ENCODE peak calls at places on chromosomes 7 and 10, in nine cellular contexts. P, D, Z, I, C, U, K, X and S are unnamed samples.

GRCh38 chr7:17090751-17091150 is 207.7 kb upstream of the AHR start:
- DNase-seq in P (no peak), D (peak), Z (no peak), I (no peak), C (no peak), U (no peak), K (no peak), X (no peak), S (no peak)

GRCh38 chr7:75050501-75050900 is 23.1 kb downstream of the RCC1L start:
- DNase-seq in P (no peak), D (no peak), Z (no peak), I (no peak), C (no peak), U (no peak), K (no peak), X (no peak), S (no peak)

GRCh38 chr10:77360121-77360520 is 277.5 kb downstream of the KCNMA1 start:
- DNase-seq in P (no peak), D (peak), Z (no peak), I (no peak), C (no peak), U (no peak), K (no peak), X (no peak), S (no peak)

GRCh38 chr7:149375234-149376008 is 85.4 kb downstream of the ZNF777 start:
- DNase-seq in P (no peak), D (no peak), Z (no peak), I (no peak), C (no peak), U (no peak), K (no peak), X (no peak), S (no peak)

GRCh38 chr10:8042032-8042863 is 12.2 kb upstream of the GATA3 start:
- DNase-seq in P (no peak), D (no peak), Z (no peak), I (no peak), C (no peak), U (no peak), K (no peak), X (no peak), S (no peak)

GRCh38 chr10:119111968-119112515 is 8.1 kb downstream of the DENND10 start:
- DNase-seq in P (peak), D (no peak), Z (no peak), I (no peak), C (peak), U (no peak), K (no peak), X (no peak), S (no peak)

GRCh38 chr7:42212541-42213090 is 24.4 kb downstream of the GLI3 start:
- DNase-seq in P (no peak), D (no peak), Z (no peak), I (no peak), C (no peak), U (no peak), K (no peak), X (no peak), S (no peak)

GRCh38 chr7:13880789-13881188 is 108.7 kb downstream of the ETV1 start:
- DNase-seq in P (no peak), D (peak), Z (no peak), I (no peak), C (no peak), U (no peak), K (no peak), X (no peak), S (no peak)

GRCh38 chr7:33698692-33699128 is 206.6 kb upstream of the BMPER start:
- DNase-seq in P (no peak), D (peak), Z (no peak), I (no peak), C (no peak), U (no peak), K (no peak), X (no peak), S (no peak)

GRCh38 chr7:133770863-133771492 is 356.2 kb upstream of the LRGUK start:
- DNase-seq in P (no peak), D (peak), Z (no peak), I (peak), C (no peak), U (no peak), K (no peak), X (no peak), S (no peak)

GRCh38 chr7:131197920-131198610 is 129.6 kb upstream of the MKLN1 start:
- DNase-seq in P (no peak), D (peak), Z (no peak), I (peak), C (no peak), U (no peak), K (no peak), X (no peak), S (no peak)

GRCh38 chr10:77857272-77857671 is 69.3 kb downstream of the DLG5 start:
- DNase-seq in P (no peak), D (no peak), Z (no peak), I (no peak), C (peak), U (no peak), K (no peak), X (no peak), S (peak)

GRCh38 chr10:75407716-75408511 is 6.3 kb upstream of the ZNF503 start:
- DNase-seq in P (peak), D (no peak), Z (peak), I (peak), C (peak), U (no peak), K (no peak), X (no peak), S (peak)

GRCh38 chr7:30923009-30923773 is 11.5 kb downstream of the AQP1 start:
- DNase-seq in P (no peak), D (no peak), Z (peak), I (no peak), C (no peak), U (no peak), K (no peak), X (peak), S (peak)

GRCh38 chr10:1670541-1671365 is 66.6 kb downstream of the ADARB2 start:
- DNase-seq in P (no peak), D (no peak), Z (no peak), I (no peak), C (no peak), U (no peak), K (no peak), X (no peak), S (no peak)

GRCh38 chr7:130144632-130145171 is 60.5 kb downstream of the TMEM209 start:
- DNase-seq in P (no peak), D (peak), Z (no peak), I (no peak), C (no peak), U (no peak), K (no peak), X (no peak), S (peak)

GRCh38 chr10:29415876-29416275 is 127.0 kb downstream of the LYZL1 start:
- DNase-seq in P (no peak), D (no peak), Z (no peak), I (no peak), C (no peak), U (no peak), K (no peak), X (no peak), S (no peak)

GRCh38 chr7:93115796-93116195 is 2.0 kb downstream of the SAMD9 start:
- DNase-seq in P (no peak), D (peak), Z (no peak), I (no peak), C (no peak), U (no peak), K (no peak), X (no peak), S (no peak)

GRCh38 chr10:118496525-118496924 is 98.9 kb downstream of the PRLHR start:
- DNase-seq in P (no peak), D (no peak), Z (no peak), I (no peak), C (no peak), U (no peak), K (no peak), X (no peak), S (no peak)

GRCh38 chr7:112160130-112160770 is 45.9 kb downstream of the DOCK4 start:
- DNase-seq in P (no peak), D (peak), Z (no peak), I (peak), C (no peak), U (no peak), K (no peak), X (no peak), S (no peak)

GRCh38 chr7:151999337-152000090 is 26.0 kb upstream of the GALNT11 start:
- DNase-seq in P (no peak), D (no peak), Z (no peak), I (no peak), C (no peak), U (no peak), K (no peak), X (no peak), S (no peak)

GRCh38 chr10:117544729-117545140 is 2.2 kb downstream of the EMX2 start:
- DNase-seq in P (no peak), D (no peak), Z (no peak), I (no peak), C (no peak), U (no peak), K (no peak), X (no peak), S (no peak)

GRCh38 chr10:122640921-122641320 is 58.7 kb downstream of the C10orf120 start:
- DNase-seq in P (no peak), D (no peak), Z (no peak), I (no peak), C (no peak), U (no peak), K (no peak), X (no peak), S (no peak)

GRCh38 chr7:5428470-5429252 is 5.0 kb upstream of the TNRC18 start:
- DNase-seq in P (peak), D (no peak), Z (peak), I (peak), C (peak), U (no peak), K (no peak), X (peak), S (peak)

GRCh38 chr7:13770305-13770704 is 219.2 kb downstream of the ETV1 start:
- DNase-seq in P (no peak), D (peak), Z (no peak), I (peak), C (no peak), U (no peak), K (no peak), X (no peak), S (no peak)

GRCh38 chr10:76432274-76433012 is 1001.0 kb downstream of the LRMDA start:
- DNase-seq in P (no peak), D (peak), Z (no peak), I (no peak), C (no peak), U (no peak), K (no peak), X (no peak), S (peak)

GRCh38 chr10:126247454-126247975 is 140.8 kb downstream of the ADAM12 start:
- DNase-seq in P (no peak), D (peak), Z (no peak), I (peak), C (no peak), U (no peak), K (no peak), X (no peak), S (peak)

GRCh38 chr10:22554481-22555182 is 159.7 kb downstream of the PIP4K2A start:
- DNase-seq in P (no peak), D (no peak), Z (peak), I (peak), C (no peak), U (no peak), K (no peak), X (peak), S (peak)

GRCh38 chr7:87474533-87475358 is 734 bp downstream of the ABCB4 start:
- DNase-seq in P (peak), D (peak), Z (no peak), I (no peak), C (peak), U (no peak), K (no peak), X (no peak), S (no peak)